ENCODE peak calls at places on chromosome 12, in four cellular contexts. V is H1, J is HCT116, T is GM12878. U is an unnamed sample.

GRCh38 chr12:7966558-7966957 is 30.6 kb upstream of the SLC2A3 start:
- DNase-seq in V (no peak), J (no peak), T (no peak), U (no peak)

GRCh38 chr12:56197921-56198635 is 8.8 kb upstream of the SMARCC2 start:
- DNase-seq in V (no peak), J (no peak), T (no peak), U (no peak)

GRCh38 chr12:132604108-132605054 is 6.0 kb downstream of the LRCOL1 start:
- DNase-seq in V (no peak), J (no peak), T (no peak), U (no peak)

GRCh38 chr12:68536885-68537284 is 73.8 kb upstream of the RAP1B start:
- DNase-seq in V (no peak), J (no peak), T (no peak), U (no peak)

GRCh38 chr12:3615862-3616261 is 124.9 kb downstream of the PRMT8 start:
- DNase-seq in V (no peak), J (no peak), T (no peak), U (no peak)

GRCh38 chr12:109582636-109583035 is 9.0 kb downstream of the MVK start:
- DNase-seq in V (no peak), J (no peak), T (no peak), U (no peak)

GRCh38 chr12:53956914-53957536 is 2.3 kb downstream of the HOXC12 start:
- DNase-seq in V (no peak), J (no peak), T (no peak), U (no peak)

GRCh38 chr12:70243510-70244331 is 488 bp downstream of the CNOT2 start:
- DNase-seq in V (peak), J (peak), T (no peak), U (peak)

GRCh38 chr12:101596172-101596571 is 1.4 kb downstream of the MYBPC1 start:
- DNase-seq in V (no peak), J (no peak), T (no peak), U (no peak)

GRCh38 chr12:121803861-121804416 is at the start of gene SETD1B:
- DNase-seq in V (no peak), J (no peak), T (no peak), U (peak)

GRCh38 chr12:128820723-128821432 is 2.9 kb downstream of the SLC15A4 start:
- DNase-seq in V (no peak), J (no peak), T (no peak), U (no peak)

GRCh38 chr12:852864-853263 is 96.6 kb downstream of the RAD52 start:
- DNase-seq in V (no peak), J (no peak), T (no peak), U (peak)

GRCh38 chr12:79690156-79690605 is 583 bp downstream of the PAWR start:
- DNase-seq in V (peak), J (no peak), T (no peak), U (peak)

GRCh38 chr12:29703528-29703927 is 80.2 kb downstream of the TMTC1 start:
- DNase-seq in V (no peak), J (no peak), T (no peak), U (no peak)

GRCh38 chr12:5612556-5613421 is 180.9 kb downstream of the NTF3 start:
- DNase-seq in V (no peak), J (no peak), T (no peak), U (no peak)

GRCh38 chr12:14769462-14769836 is 33.8 kb downstream of the WBP11 start:
- DNase-seq in V (peak), J (no peak), T (no peak), U (no peak)

GRCh38 chr12:58408516-58408915 is 467.1 kb downstream of the ATP23 start:
- DNase-seq in V (no peak), J (no peak), T (no peak), U (no peak)
- TF ChIP-seq JUND in V (no peak), J (no peak), T (no peak), U (no peak)

DNA sequence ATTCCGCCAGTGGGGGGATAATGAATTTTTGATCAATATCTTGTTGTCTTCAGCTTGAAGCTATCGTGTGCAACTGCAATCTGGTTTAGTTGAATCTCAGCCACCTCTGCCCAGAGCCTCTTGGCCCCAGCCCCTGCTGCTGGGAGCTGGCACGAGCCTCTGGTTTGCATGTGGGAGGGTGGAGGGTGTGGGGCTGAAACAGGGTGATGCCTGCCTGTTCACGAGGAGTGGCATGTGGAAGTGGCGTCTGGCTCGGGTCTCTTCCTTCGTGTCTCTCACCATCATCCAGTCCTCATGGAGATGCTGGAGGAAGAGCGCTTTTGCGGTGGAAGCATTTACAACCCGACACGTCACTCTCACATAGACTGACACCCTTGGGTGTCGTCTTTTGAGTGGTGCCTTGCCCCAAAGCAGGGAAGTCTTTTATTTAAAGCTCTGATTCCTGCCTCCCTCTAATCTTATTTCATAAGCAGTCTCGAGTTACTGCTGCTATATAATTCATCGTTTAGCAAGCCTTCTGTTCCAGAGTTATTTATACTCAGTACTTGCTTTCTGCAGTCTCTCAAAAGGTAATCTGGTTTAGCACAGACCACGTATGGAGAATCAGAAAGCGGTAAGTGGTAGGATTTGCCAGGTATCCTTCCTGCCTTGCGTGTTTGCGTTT is 64.5 kb downstream of the AACS start:
- DNase-seq in V (no peak), J (no peak), T (no peak), U (no peak)
- TF ChIP-seq JUND in V (no peak), J (no peak), T (no peak), U (no peak)

GRCh38 chr12:48814313-48815280 is 3.7 kb upstream of the CACNB3 start:
- DNase-seq in V (peak), J (peak), T (peak), U (peak)

GRCh38 chr12:48811454-48812090 is 6.7 kb upstream of the CACNB3 start:
- DNase-seq in V (no peak), J (no peak), T (no peak), U (no peak)

GRCh38 chr12:48815281-48816110 is 2.8 kb upstream of the CACNB3 start:
- DNase-seq in V (peak), J (peak), T (no peak), U (peak)

GRCh38 chr12:48812389-48812788 is 5.9 kb upstream of the CACNB3 start:
- DNase-seq in V (no peak), J (no peak), T (no peak), U (no peak)

GRCh38 chr12:48813464-48814312 is 4.6 kb upstream of the CACNB3 start:
- DNase-seq in V (peak), J (no peak), T (no peak), U (no peak)
- TF ChIP-seq JUND in V (no peak), J (no peak), T (no peak), U (no peak)

GRCh38 chr12:81639196-81639595 is 120.0 kb downstream of the PPFIA2 start:
- DNase-seq in V (no peak), J (no peak), T (no peak), U (no peak)
- TF ChIP-seq JUND in V (no peak), J (no peak), T (no peak), U (no peak)

GRCh38 chr12:116142936-116143882 is 134.3 kb downstream of the MED13L start:
- DNase-seq in V (no peak), J (no peak), T (no peak), U (no peak)
- TF ChIP-seq JUND in V (no peak), J (peak), T (no peak), U (no peak)

DNA sequence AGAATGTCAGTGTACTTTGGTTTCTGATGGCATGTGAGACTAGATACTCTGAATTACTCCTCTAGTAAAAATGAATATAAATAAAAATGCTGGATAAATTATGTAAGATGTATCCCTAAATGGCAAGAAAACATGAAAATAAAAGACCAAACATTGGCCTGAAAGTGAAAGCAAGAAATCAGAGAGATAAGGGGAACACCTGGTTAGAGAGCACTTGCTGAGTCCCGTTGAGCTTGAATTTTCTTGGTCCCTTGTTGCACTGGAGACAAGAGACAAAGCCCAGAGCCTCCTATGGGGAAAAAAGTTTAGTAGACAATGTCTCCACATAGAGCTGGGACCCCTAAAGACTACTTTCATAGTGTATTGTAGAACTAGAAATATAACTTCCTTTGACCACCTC is 23.9 kb downstream of the RASSF8 start:
- DNase-seq in V (no peak), J (no peak), T (no peak), U (no peak)
- TF ChIP-seq JUND in V (no peak), J (no peak), T (no peak), U (no peak)

GRCh38 chr12:41932028-41932427 is 212.6 kb downstream of the GXYLT1 start:
- DNase-seq in V (no peak), J (no peak), T (no peak), U (no peak)

GRCh38 chr12:41936333-41936732 is 208.3 kb downstream of the GXYLT1 start:
- DNase-seq in V (no peak), J (no peak), T (no peak), U (no peak)

DNA sequence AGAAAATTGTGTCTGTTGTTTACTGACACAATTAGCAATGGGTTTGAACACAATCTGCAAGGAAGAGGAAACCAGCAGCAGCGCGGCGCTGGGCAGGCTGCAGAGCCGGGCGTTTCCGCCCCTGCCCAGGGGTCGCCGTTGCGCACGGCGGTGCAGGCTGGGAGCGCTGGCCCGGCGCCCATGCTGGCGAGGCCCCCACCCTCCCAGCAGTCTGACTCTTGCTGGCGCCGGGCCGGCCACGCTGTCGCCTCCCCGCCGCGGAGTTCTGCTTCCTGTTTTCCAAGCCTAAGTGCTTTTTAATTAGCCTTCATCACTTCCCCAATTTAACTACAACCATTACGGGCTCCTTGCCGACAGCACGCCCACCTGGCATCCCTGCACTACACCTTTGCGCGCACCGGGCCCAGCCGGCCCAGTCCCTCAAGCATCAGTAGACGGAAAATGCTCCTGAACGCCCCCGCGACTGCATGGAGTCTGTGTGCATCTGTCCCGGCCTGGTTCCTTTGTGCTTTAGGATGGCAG is 212.1 kb downstream of the GXYLT1 start:
- DNase-seq in V (peak), J (no peak), T (no peak), U (no peak)
- TF ChIP-seq JUND in V (no peak), J (no peak), T (no peak), U (no peak)

GRCh38 chr12:83817730-83818129 is 1094.9 kb downstream of the SLC6A15 start:
- DNase-seq in V (no peak), J (no peak), T (no peak), U (no peak)
- TF ChIP-seq JUND in V (no peak), J (no peak), T (no peak), U (no peak)

U was measured in T47D.